ENCODE peak calls at places on chromosomes 2 and 18, in eight cellular contexts. A is GM13977, H is AG09309, F is psoas muscle, Q is lower lobe of right lung, S is NB4, J is transverse colon, B is HL-60. W is an unnamed sample.

GRCh38 chr2:24456610-24457556 is 34.2 kb upstream of the NCOA1 start:
- DNase-seq in F (peak; percentile 92), Q (no peak), J (peak; percentile 54), S (peak; percentile 56), B (no peak), H (peak; percentile 20), A (no peak), W (no peak)

GRCh38 chr2:240121190-240121589 is 14.9 kb downstream of the COPS9 start:
- DNase-seq in J (no peak), Q (no peak), A (no peak), F (no peak), B (no peak), H (no peak), S (no peak), W (no peak)

GRCh38 chr2:133867131-133867530 is 298.9 kb upstream of the NCKAP5 start:
- DNase-seq in Q (no peak), F (no peak), S (no peak), J (no peak), A (no peak), B (no peak), H (no peak), W (no peak)

GRCh38 chr18:31243740-31244512 is 74.0 kb upstream of the DSG1 start:
- DNase-seq in H (no peak), S (no peak), F (no peak), Q (no peak), B (no peak), A (no peak), J (no peak), W (no peak)

GRCh38 chr2:73981081-73981968 is 3.4 kb upstream of the TET3 start:
- DNase-seq in S (peak; percentile 70), H (no peak), J (peak; percentile 56), Q (peak; percentile 76), B (no peak), F (peak; percentile 69), A (peak; percentile 71), W (peak; percentile 35)

GRCh38 chr2:239947361-239948045 is 77.6 kb downstream of the NDUFA10 start:
- DNase-seq in J (no peak), H (no peak), A (no peak), B (no peak), Q (peak; percentile 40), F (peak; percentile 32), S (peak; percentile 47), W (no peak)

GRCh38 chr18:55096261-55097026 is 137.2 kb upstream of the CCDC68 start:
- DNase-seq in B (peak; percentile 21), J (peak; percentile 10), F (peak; percentile 53), H (peak; percentile 76), S (peak; percentile 53), Q (no peak), A (peak; percentile 19), W (no peak)

GRCh38 chr2:7281348-7281747 is 364.1 kb downstream of the RNF144A start:
- DNase-seq in S (no peak), F (no peak), J (no peak), Q (no peak), A (no peak), H (no peak), B (no peak), W (no peak)

GRCh38 chr2:202609381-202610145 is 25.2 kb upstream of the FAM117B start:
- DNase-seq in J (peak; percentile 17), S (peak; percentile 15), H (no peak), A (peak; percentile 59), B (no peak), Q (no peak), F (no peak), W (no peak)

GRCh38 chr2:46749042-46749461 is 166.6 kb downstream of the MCFD2 start:
- DNase-seq in S (peak; percentile 67), B (no peak), J (no peak), F (no peak), Q (no peak), A (no peak), H (peak; percentile 25), W (no peak)

GRCh38 chr2:227471924-227472264 is at the start of gene AGFG1:
- DNase-seq in Q (peak; percentile 92), F (peak; percentile 90), H (no peak), S (peak; percentile 89), B (peak; percentile 88), A (peak; percentile 91), J (peak; percentile 88), W (peak; percentile 96)

GRCh38 chr2:100437751-100438150 is 20.3 kb upstream of the CHST10 start:
- DNase-seq in J (no peak), F (no peak), B (peak; percentile 59), H (no peak), Q (no peak), A (no peak), S (no peak), W (no peak)

GRCh38 chr2:32366595-32366994 is 9.8 kb downstream of the BIRC6 start:
- DNase-seq in F (no peak), S (no peak), Q (no peak), H (no peak), A (no peak), B (no peak), J (no peak), W (no peak)

GRCh38 chr2:32363588-32363987 is 6.8 kb downstream of the BIRC6 start:
- DNase-seq in H (no peak), F (no peak), Q (no peak), B (no peak), J (no peak), S (no peak), A (peak; percentile 34), W (no peak)

GRCh38 chr2:32372519-32373182 is 15.8 kb downstream of the BIRC6 start:
- DNase-seq in Q (no peak), B (no peak), H (no peak), J (no peak), F (no peak), S (no peak), A (no peak), W (no peak)

DNA sequence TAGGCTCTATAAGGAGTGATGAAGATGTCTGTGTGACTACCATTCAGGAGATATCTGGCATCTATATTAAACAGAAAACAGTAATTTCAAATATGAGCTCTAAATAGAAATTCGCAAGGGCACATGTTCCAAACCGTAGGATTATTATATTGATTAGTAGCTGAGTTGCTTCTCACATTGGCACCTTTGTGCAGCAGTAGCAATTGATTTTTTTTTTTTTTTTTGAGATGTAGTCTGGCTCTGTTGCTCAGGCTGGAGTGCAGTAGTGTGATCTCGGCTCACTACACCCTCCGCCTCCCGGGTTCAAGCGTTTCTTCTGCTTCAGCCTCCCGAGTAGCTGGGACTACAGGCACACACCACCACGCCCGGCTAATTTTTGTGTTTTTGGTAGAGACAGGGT is 12.4 kb downstream of the BIRC6 start:
- DNase-seq in H (no peak), B (no peak), F (no peak), J (no peak), Q (no peak), A (no peak), S (no peak), W (no peak)
- TF ChIP-seq CTCF in H (no peak), B (no peak), F (no peak), J (no peak), Q (no peak), A (no peak), S (no peak), W (no peak)

DNA sequence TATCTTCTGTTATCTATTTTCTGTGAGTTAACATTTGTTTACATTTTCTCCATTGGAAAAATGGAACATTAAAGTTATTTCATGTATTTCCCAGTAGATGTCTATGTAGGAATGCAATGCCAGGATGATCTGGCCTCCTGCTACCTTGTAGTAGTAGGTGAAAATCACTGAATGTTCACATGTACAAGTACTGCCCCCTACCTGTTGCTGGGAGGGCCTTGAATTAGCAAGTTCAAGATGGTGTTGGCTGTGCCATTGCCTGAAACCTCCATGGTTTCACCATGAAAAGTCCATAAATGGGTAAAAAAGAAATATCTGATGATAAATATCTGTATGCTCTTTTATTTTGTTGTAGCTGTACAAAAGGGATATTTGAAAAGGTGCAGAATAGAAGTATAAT is 30.7 kb downstream of the XRCC5 start:
- DNase-seq in B (peak; percentile 28), J (no peak), S (peak; percentile 37), H (no peak), Q (no peak), F (no peak), A (peak; percentile 11), W (no peak)
- TF ChIP-seq CTCF in B (no peak), J (peak; percentile 23), S (peak; percentile 44), H (peak; percentile 32), Q (peak; percentile 44), F (no peak), A (peak; percentile 52), W (peak; percentile 53)

GRCh38 chr2:191188550-191189093 is 37.8 kb upstream of the STAT4 start:
- DNase-seq in S (no peak), H (no peak), J (no peak), A (no peak), B (no peak), Q (no peak), F (no peak), W (no peak)

GRCh38 chr2:191190861-191191552 is 40.2 kb upstream of the STAT4 start:
- DNase-seq in F (no peak), S (peak; percentile 33), J (no peak), H (no peak), Q (no peak), A (no peak), B (peak; percentile 61), W (no peak)

GRCh38 chr2:191190439-191190838 is 39.6 kb upstream of the STAT4 start:
- DNase-seq in Q (no peak), S (no peak), B (no peak), H (no peak), F (no peak), J (no peak), A (no peak), W (no peak)

GRCh38 chr2:191187105-191187829 is 36.5 kb upstream of the STAT4 start:
- DNase-seq in H (no peak), Q (no peak), B (no peak), J (no peak), S (no peak), F (no peak), A (no peak), W (no peak)

DNA sequence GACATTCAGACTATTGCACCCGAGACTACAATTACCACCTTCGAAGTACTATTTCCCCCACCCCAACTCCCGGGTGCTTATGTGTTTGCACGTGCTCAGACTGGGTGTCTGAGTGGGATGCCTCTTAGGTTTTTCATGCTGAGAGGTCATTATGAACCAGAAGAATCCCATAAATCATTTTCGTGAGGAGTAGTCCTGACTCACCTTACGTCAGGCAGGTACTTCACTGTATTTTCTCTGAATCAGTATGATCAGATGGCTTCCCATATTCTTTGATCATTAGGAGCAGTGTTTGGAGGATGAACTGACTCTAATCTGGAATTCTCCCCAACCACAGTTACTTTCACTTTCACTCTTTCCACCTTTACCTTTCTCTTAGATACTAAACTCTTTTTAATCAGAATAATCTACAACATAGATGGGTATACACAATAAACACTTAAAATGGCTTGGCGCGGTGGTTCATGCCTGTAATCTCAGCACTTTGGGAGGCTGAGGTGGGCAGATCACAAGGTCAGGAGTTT is 38.4 kb upstream of the STAT4 start:
- DNase-seq in H (no peak), Q (no peak), A (no peak), S (no peak), F (no peak), B (no peak), J (no peak), W (no peak)
- TF ChIP-seq CTCF in H (no peak), Q (no peak), A (no peak), S (no peak), F (no peak), B (no peak), J (no peak), W (no peak)

DNA sequence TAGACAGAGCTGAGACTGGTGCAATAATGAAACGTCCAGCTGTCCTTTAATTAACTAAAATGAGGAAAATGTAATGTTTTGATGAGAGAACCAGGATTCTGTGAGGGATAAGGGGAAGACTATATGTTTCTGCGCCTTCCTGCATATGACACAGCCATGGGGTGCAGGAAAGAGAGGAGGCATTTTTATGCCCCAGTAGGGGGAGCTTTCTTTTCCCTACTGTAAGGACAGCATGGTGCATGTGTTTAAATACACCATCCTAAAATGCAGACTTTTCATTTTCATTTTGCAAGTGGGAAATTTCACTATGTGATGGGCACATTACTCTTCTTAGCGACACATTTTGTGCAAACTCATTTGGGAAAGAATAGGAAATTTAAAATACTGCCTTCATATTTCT is 446.1 kb downstream of the ARHGAP15 start:
- DNase-seq in B (no peak), S (peak; percentile 27), J (no peak), H (no peak), Q (no peak), F (no peak), A (no peak), W (no peak)
- TF ChIP-seq CTCF in B (no peak), S (peak; percentile 48), J (no peak), H (peak; percentile 50), Q (peak; percentile 22), F (no peak), A (peak; percentile 23), W (peak; percentile 52)